ENCODE peak calls at places on chromosomes 4 and X, in four cellular contexts. X is fibroblast of pulmonary artery, W is fibroblast of the aortic adventitia, T is dorsolateral prefrontal cortex. L is an unnamed sample.

GRCh38 chr4:13733817-13734216 is 106.3 kb upstream of the BOD1L1 start:
- DNase-seq in X (peak; percentile 41), W (no peak), T (no peak), L (peak; percentile 55)

GRCh38 chr4:176957353-176958118 is 164.8 kb upstream of the VEGFC start:
- DNase-seq in X (no peak), W (no peak), T (no peak), L (no peak)

GRCh38 chrX:46865281-46865680 is 28.4 kb downstream of the RP2 start:
- DNase-seq in X (peak; percentile 61), W (peak; percentile 56), T (no peak), L (peak; percentile 53)

GRCh38 chr4:177147668-177148067 is 162.0 kb upstream of the NEIL3 start:
- DNase-seq in X (no peak), W (no peak), T (no peak), L (no peak)

GRCh38 chrX:67288958-67289641 is 254.7 kb upstream of the AR start:
- DNase-seq in X (no peak), W (no peak), T (no peak), L (no peak)

GRCh38 chrX:30521440-30522182 is 56.0 kb downstream of the TASL start:
- DNase-seq in X (peak; percentile 76), W (peak; percentile 65), T (no peak), L (peak; percentile 15)

GRCh38 chr4:47762376-47763266 is 75.2 kb downstream of the CORIN start:
- DNase-seq in X (no peak), W (no peak), T (no peak), L (no peak)

GRCh38 chrX:37746268-37746931 is 33.5 kb upstream of the CYBB start:
- DNase-seq in X (no peak), W (no peak), T (no peak), L (no peak)

GRCh38 chr4:10366628-10367027 is 90.6 kb downstream of the ZNF518B start:
- DNase-seq in X (no peak), W (no peak), T (no peak), L (no peak)

GRCh38 chr4:47372561-47372960 is 90.9 kb downstream of the COMMD8 start:
- DNase-seq in X (no peak), W (no peak), T (no peak), L (peak; percentile 32)

GRCh38 chrX:39753296-39753996 is 344.3 kb downstream of the BCOR start:
- DNase-seq in X (peak; percentile 62), W (peak; percentile 77), T (no peak), L (peak; percentile 57)

GRCh38 chr4:6893449-6894085 is 16.1 kb upstream of the TBC1D14 start:
- DNase-seq in X (no peak), W (peak; percentile 29), T (no peak), L (peak; percentile 94)

GRCh38 chr4:41620594-41621256 is 82.8 kb downstream of the LIMCH1 start:
- DNase-seq in X (no peak), W (no peak), T (no peak), L (no peak)

GRCh38 chr4:53307210-53307609 is 58.7 kb downstream of the SCFD2 start:
- DNase-seq in X (no peak), W (no peak), T (no peak), L (no peak)
- H3K4me3 ChIP-seq in X (no peak overlapping the region), W (no peak overlapping the region), T (no peak overlapping the region), L (no peak overlapping the region)

DNA sequence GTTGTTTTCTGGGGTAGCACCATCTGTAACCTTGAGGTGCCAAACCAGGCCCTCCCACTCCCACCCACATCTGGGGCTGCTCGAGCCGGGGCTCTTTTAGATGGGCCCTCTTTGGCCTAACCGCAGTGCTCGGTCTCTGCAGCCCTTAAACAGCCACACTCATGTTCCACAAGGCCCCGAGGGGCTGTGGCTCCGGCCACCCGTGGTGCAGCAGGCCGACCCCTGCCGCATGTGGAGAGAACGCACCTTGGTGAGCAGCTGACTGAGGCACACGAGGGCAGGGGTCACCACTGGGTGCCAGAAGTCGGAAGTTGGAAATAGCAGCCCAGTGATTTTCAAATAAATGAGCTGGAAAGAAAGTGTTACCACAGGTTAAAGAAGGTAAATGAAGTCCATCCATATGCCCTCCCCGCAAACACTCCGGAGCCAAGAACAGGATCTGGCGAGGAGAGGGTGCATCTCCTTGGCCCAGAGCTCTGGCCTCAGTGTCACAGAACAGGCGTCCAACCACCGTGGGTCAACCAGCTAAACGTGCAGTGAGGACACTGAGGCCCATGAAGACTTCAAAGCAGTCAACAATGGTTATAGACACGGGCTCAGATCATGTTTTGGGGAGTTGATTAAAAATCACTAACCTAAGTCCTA is 18.2 kb downstream of the NOP14 start:
- DNase-seq in X (no peak), W (no peak), T (no peak), L (no peak)
- TF ChIP-seq CTCF in X (no peak), W (no peak), T (no peak), L (no peak)

GRCh38 chr4:168150651-168151050 is 58.3 kb downstream of the ANXA10 start:
- DNase-seq in X (no peak), W (peak; percentile 53), T (no peak), L (peak; percentile 67)
- H3K4me3 ChIP-seq in X (no peak overlapping the region), W (no peak overlapping the region), T (no peak overlapping the region), L (no peak overlapping the region)

GRCh38 chr4:112770111-112770510 is 133.2 kb downstream of the LARP7 start:
- DNase-seq in X (no peak), W (no peak), T (no peak), L (no peak)
- TF ChIP-seq CTCF in X (no peak), W (no peak), T (no peak), L (no peak)

DNA sequence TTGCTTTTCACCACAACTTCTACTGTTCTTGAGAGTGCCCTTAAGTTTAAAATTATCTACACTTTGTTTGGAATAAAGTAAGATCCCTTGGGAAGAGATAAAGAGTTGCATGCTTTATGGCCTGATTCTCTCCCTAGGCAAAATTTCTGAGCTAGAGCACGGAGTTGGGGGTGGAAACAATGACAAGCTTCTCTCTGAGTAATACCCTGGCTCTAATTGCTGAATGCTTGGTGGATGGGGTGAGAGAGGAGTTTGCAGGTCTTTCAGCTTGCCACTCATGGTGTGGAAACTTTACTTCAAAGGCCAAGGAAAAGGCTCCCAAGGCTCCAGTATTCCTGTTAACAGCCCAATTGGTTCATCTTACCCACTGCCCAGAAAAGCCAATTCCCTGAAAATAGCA is 26.1 kb upstream of the PRDM8 start:
- DNase-seq in X (peak; percentile 58), W (peak; percentile 95), T (no peak), L (peak; percentile 35)
- H3K4me3 ChIP-seq in X (no peak overlapping the region), W (no peak overlapping the region), T (no peak overlapping the region), L (no peak overlapping the region)